ENCODE peak calls at places on chromosomes 2 and 18, in eight cellular contexts. B is naive thymus-derived CD4-positive, alpha-beta T cell; Z is HS-27A; Y is stimulated activated CD8-positive, alpha-beta memory T cell treated with anti-CD3 and anti-CD28 coated beads, Interleukin-15, amount 100 ng/mL, for 24 hours; C is AG08395; P is Panc1; Q is HFF-Myc; O is hippocampal formation. E is an unnamed sample.

GRCh38 chr2:42021490-42021889 is 26.3 kb upstream of the PKDCC start:
- DNase-seq in B (no peak), Z (no peak), Y (no peak), C (peak), P (no peak), Q (no peak), O (no peak), E (no peak)

GRCh38 chr18:62897153-62897552 is 181.8 kb downstream of the PHLPP1 start:
- DNase-seq in B (no peak), Z (no peak), Y (no peak), C (peak), P (no peak), Q (no peak), O (no peak), E (no peak)

GRCh38 chr2:49248506-49248905 is 94.2 kb upstream of the FSHR start:
- DNase-seq in B (no peak), Z (peak), Y (no peak), C (peak), P (no peak), Q (peak), O (no peak), E (peak)

GRCh38 chr2:175766880-175767279 is 235.2 kb downstream of the LNPK start:
- DNase-seq in B (no peak), Z (no peak), Y (no peak), C (no peak), P (no peak), Q (no peak), O (no peak), E (no peak)

GRCh38 chr2:157747695-157748370 is 119.2 kb upstream of the ACVR1C start:
- DNase-seq in B (no peak), Z (no peak), Y (no peak), C (peak), P (no peak), Q (no peak), O (no peak), E (no peak)

GRCh38 chr2:159228006-159228655 is 58.4 kb downstream of the WDSUB1 start:
- DNase-seq in B (no peak), Z (no peak), Y (no peak), C (peak), P (no peak), Q (peak), O (no peak), E (no peak)

GRCh38 chr18:69951182-69951581 is 3.5 kb upstream of the CD226 start:
- DNase-seq in B (no peak), Z (peak), Y (no peak), C (peak), P (no peak), Q (no peak), O (no peak), E (no peak)

GRCh38 chr2:235206980-235207579 is 255.3 kb downstream of the SH3BP4 start:
- DNase-seq in B (no peak), Z (no peak), Y (no peak), C (no peak), P (no peak), Q (no peak), O (no peak), E (no peak)

GRCh38 chr2:150174396-150174795 is 313.1 kb downstream of the RND3 start:
- DNase-seq in B (no peak), Z (no peak), Y (no peak), C (no peak), P (no peak), Q (no peak), O (no peak), E (no peak)

GRCh38 chr2:55175254-55176093 is 56.6 kb downstream of the CLHC1 start:
- DNase-seq in B (peak), Z (no peak), Y (no peak), C (peak), P (peak), Q (no peak), O (peak), E (peak)

GRCh38 chr2:55901322-55901721 is 22.3 kb downstream of the EFEMP1 start:
- DNase-seq in B (no peak), Z (no peak), Y (no peak), C (no peak), P (no peak), Q (no peak), O (no peak), E (no peak)

GRCh38 chr2:134783912-134784311 is 54.5 kb upstream of the ACMSD start:
- DNase-seq in B (no peak), Z (no peak), Y (no peak), C (no peak), P (no peak), Q (no peak), O (no peak), E (no peak)

GRCh38 chr2:216559625-216560156 is 61.0 kb downstream of the RPL37A start:
- DNase-seq in B (no peak), Z (no peak), Y (no peak), C (peak), P (no peak), Q (no peak), O (no peak), E (no peak)

GRCh38 chr2:203400805-203401585 is 72.8 kb downstream of the ABI2 start:
- DNase-seq in B (no peak), Z (no peak), Y (no peak), C (no peak), P (no peak), Q (no peak), O (no peak), E (peak)

GRCh38 chr2:9554841-9555337 is 741 bp downstream of the ADAM17 start:
- DNase-seq in B (peak), Z (peak), Y (no peak), C (no peak), P (no peak), Q (peak), O (no peak), E (peak)

GRCh38 chr2:101766871-101767739 is 69.6 kb downstream of the MAP4K4 start:
- DNase-seq in B (no peak), Z (peak), Y (no peak), C (peak), P (no peak), Q (peak), O (no peak), E (peak)

GRCh38 chr2:42881732-42882131 is 89.3 kb upstream of the HAAO start:
- DNase-seq in B (no peak), Z (no peak), Y (no peak), C (no peak), P (no peak), Q (no peak), O (no peak), E (no peak)

GRCh38 chr18:74497308-74497640 is 1.1 kb downstream of the CNDP2 start:
- DNase-seq in B (no peak), Z (no peak), Y (no peak), C (no peak), P (no peak), Q (no peak), O (no peak), E (no peak)

GRCh38 chr18:5967666-5968065 is 72.3 kb upstream of the TMEM200C start:
- DNase-seq in B (no peak), Z (no peak), Y (no peak), C (no peak), P (no peak), Q (no peak), O (no peak), E (no peak)

GRCh38 chr2:64558682-64559081 is 34.6 kb downstream of the AFTPH start:
- DNase-seq in B (no peak), Z (no peak), Y (no peak), C (no peak), P (no peak), Q (no peak), O (no peak), E (no peak)

GRCh38 chr2:206993512-206993911 is 54.2 kb downstream of the CPO start:
- DNase-seq in B (no peak), Z (no peak), Y (no peak), C (no peak), P (no peak), Q (no peak), O (no peak), E (no peak)

GRCh38 chr2:46336560-46336959 is 39.4 kb downstream of the EPAS1 start:
- DNase-seq in B (no peak), Z (no peak), Y (no peak), C (peak), P (no peak), Q (no peak), O (no peak), E (no peak)

GRCh38 chr2:98913916-98914712 is 21.9 kb downstream of the CRACDL start:
- DNase-seq in B (no peak), Z (no peak), Y (no peak), C (no peak), P (no peak), Q (no peak), O (no peak), E (no peak)

GRCh38 chr2:171072164-171072563 is 88.5 kb downstream of the TLK1 start:
- DNase-seq in B (no peak), Z (no peak), Y (no peak), C (no peak), P (no peak), Q (no peak), O (no peak), E (no peak)

GRCh38 chr2:47422016-47422415 is 19.1 kb downstream of the MSH2 start:
- DNase-seq in B (no peak), Z (peak), Y (no peak), C (no peak), P (no peak), Q (no peak), O (no peak), E (no peak)

GRCh38 chr2:39379643-39380524 is 57.2 kb downstream of the MAP4K3 start:
- DNase-seq in B (peak), Z (peak), Y (no peak), C (peak), P (peak), Q (peak), O (peak), E (peak)

GRCh38 chr18:61963705-61964104 is 70.9 kb upstream of the RNF152 start:
- DNase-seq in B (no peak), Z (no peak), Y (no peak), C (no peak), P (no peak), Q (no peak), O (no peak), E (no peak)